ENCODE peak calls at places on chromosomes 4 and X, in five cellular contexts. One of them, this sample, is unnamed.
A peak's percentile ranks its signal among the peaks of the same experiment; 100 is the strongest.

GRCh38 chr4:41146716-41147506 is 67.4 kb downstream of the APBB2 start:
- DNase-seq in HepG2: no peak
- DNase-seq in upper lobe of right lung: no peak
- DNase-seq in brain microvascular endothelial cell: peak; percentile 49
- DNase-seq in tibial artery: peak; percentile 64
- DNase-seq in this sample: no peak

GRCh38 chrX:115504167-115504566 is 56.8 kb upstream of the PLS3 start:
- DNase-seq in upper lobe of right lung: no peak
- DNase-seq in HepG2: no peak
- DNase-seq in tibial artery: no peak
- DNase-seq in brain microvascular endothelial cell: no peak
- DNase-seq in this sample: no peak

GRCh38 chr4:128379860-128380259 is 92.2 kb upstream of the PGRMC2 start:
- DNase-seq in upper lobe of right lung: no peak
- DNase-seq in tibial artery: no peak
- DNase-seq in HepG2: peak; percentile 12
- DNase-seq in brain microvascular endothelial cell: peak; percentile 14
- DNase-seq in this sample: peak; percentile 81

GRCh38 chr4:93870876-93871458 is 42.4 kb downstream of the ATOH1 start:
- DNase-seq in brain microvascular endothelial cell: no peak
- DNase-seq in tibial artery: no peak
- DNase-seq in HepG2: no peak
- DNase-seq in upper lobe of right lung: no peak
- DNase-seq in this sample: no peak

GRCh38 chr4:11489449-11490083 is 60.9 kb upstream of the HS3ST1 start:
- DNase-seq in brain microvascular endothelial cell: no peak
- DNase-seq in tibial artery: no peak
- DNase-seq in upper lobe of right lung: no peak
- DNase-seq in HepG2: no peak
- DNase-seq in this sample: peak; percentile 40

GRCh38 chr4:61520176-61520575 is 320.1 kb downstream of the ADGRL3 start:
- DNase-seq in brain microvascular endothelial cell: no peak
- DNase-seq in tibial artery: no peak
- DNase-seq in HepG2: no peak
- DNase-seq in upper lobe of right lung: no peak
- DNase-seq in this sample: no peak

GRCh38 chr4:11505225-11505971 is 76.7 kb upstream of the HS3ST1 start:
- DNase-seq in tibial artery: no peak
- DNase-seq in upper lobe of right lung: no peak
- DNase-seq in brain microvascular endothelial cell: no peak
- DNase-seq in HepG2: no peak
- DNase-seq in this sample: peak; percentile 10

GRCh38 chr4:115310671-115311070 is 197.3 kb upstream of the NDST4 start:
- DNase-seq in brain microvascular endothelial cell: no peak
- DNase-seq in HepG2: no peak
- DNase-seq in upper lobe of right lung: no peak
- DNase-seq in tibial artery: no peak
- DNase-seq in this sample: no peak

GRCh38 chrX:71622347-71623104 is 4.2 kb upstream of the CXCR3 start:
- DNase-seq in upper lobe of right lung: peak; percentile 84
- DNase-seq in HepG2: peak; percentile 58
- DNase-seq in tibial artery: peak; percentile 74
- DNase-seq in brain microvascular endothelial cell: peak; percentile 35
- DNase-seq in this sample: peak; percentile 83

GRCh38 chrX:46572295-46572936 is 1.1 kb upstream of the CHST7 start:
- DNase-seq in HepG2: no peak
- DNase-seq in brain microvascular endothelial cell: no peak
- DNase-seq in tibial artery: no peak
- DNase-seq in upper lobe of right lung: no peak
- DNase-seq in this sample: no peak

GRCh38 chrX:119605398-119605738 is 856 bp downstream of the NKRF start:
- DNase-seq in tibial artery: peak; percentile 23
- DNase-seq in brain microvascular endothelial cell: no peak
- DNase-seq in HepG2: peak; percentile 3
- DNase-seq in upper lobe of right lung: peak; percentile 59
- DNase-seq in this sample: no peak

GRCh38 chr4:81620442-81620841 is 148.7 kb upstream of the RASGEF1B start:
- DNase-seq in brain microvascular endothelial cell: no peak
- DNase-seq in tibial artery: no peak
- DNase-seq in upper lobe of right lung: no peak
- DNase-seq in HepG2: no peak
- DNase-seq in this sample: no peak

GRCh38 chr4:140256335-140256734 is 102.4 kb upstream of the MAML3 start:
- DNase-seq in HepG2: peak; percentile 38
- DNase-seq in tibial artery: no peak
- DNase-seq in upper lobe of right lung: no peak
- DNase-seq in brain microvascular endothelial cell: peak; percentile 68
- DNase-seq in this sample: no peak

DNA sequence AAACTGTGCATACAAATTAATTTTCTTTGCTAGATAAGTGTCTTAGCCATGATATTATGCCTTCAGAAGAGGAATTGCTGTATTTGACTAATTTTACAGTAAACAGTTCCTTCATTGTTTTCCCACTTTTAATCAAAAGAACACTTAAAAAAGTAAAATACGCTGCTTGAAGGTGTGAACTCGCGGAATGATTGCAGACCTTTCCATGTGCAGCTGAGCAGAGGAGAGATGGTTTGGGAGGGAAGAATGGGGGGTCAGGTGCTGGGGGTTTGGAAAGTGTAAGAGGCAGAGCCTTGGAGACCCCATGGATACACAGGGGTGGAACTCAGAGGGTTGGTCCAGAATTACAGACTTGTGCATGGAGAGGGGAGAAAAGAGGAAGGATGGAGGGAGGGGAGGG is 15.3 kb downstream of the CYTL1 start:
- DNase-seq in brain microvascular endothelial cell: no peak
- DNase-seq in HepG2: no peak
- DNase-seq in tibial artery: no peak
- DNase-seq in upper lobe of right lung: no peak
- DNase-seq in this sample: no peak
- H3K27me3 ChIP-seq in brain microvascular endothelial cell: no peaks in the 10 kb centered on the region
- H3K27me3 ChIP-seq in HepG2: no peaks in the 10 kb centered on the region
- H3K27me3 ChIP-seq in tibial artery: no peaks in the 10 kb centered on the region
- H3K27me3 ChIP-seq in upper lobe of right lung: peaks cover 6% of the 10 kb centered on the region
- H3K27me3 ChIP-seq in this sample: no peaks in the 10 kb centered on the region

GRCh38 chr4:1793496-1793840 is 375 bp downstream of the FGFR3 start:
- DNase-seq in upper lobe of right lung: peak; percentile 79
- DNase-seq in brain microvascular endothelial cell: no peak
- DNase-seq in tibial artery: no peak
- DNase-seq in HepG2: no peak
- DNase-seq in this sample: peak; percentile 43

GRCh38 chr4:1795304-1796195 is 2.5 kb downstream of the FGFR3 start:
- DNase-seq in tibial artery: no peak
- DNase-seq in upper lobe of right lung: no peak
- DNase-seq in HepG2: peak; percentile 88
- DNase-seq in brain microvascular endothelial cell: no peak
- DNase-seq in this sample: peak; percentile 74

GRCh38 chr4:1794809-1795303 is 1.8 kb downstream of the FGFR3 start:
- DNase-seq in upper lobe of right lung: no peak
- DNase-seq in tibial artery: no peak
- DNase-seq in HepG2: no peak
- DNase-seq in brain microvascular endothelial cell: no peak
- DNase-seq in this sample: no peak

GRCh38 chr4:1792832-1793495 is at the start of gene FGFR3:
- DNase-seq in brain microvascular endothelial cell: no peak
- DNase-seq in HepG2: peak; percentile 48
- DNase-seq in upper lobe of right lung: peak; percentile 75
- DNase-seq in tibial artery: no peak
- DNase-seq in this sample: peak; percentile 63

DNA sequence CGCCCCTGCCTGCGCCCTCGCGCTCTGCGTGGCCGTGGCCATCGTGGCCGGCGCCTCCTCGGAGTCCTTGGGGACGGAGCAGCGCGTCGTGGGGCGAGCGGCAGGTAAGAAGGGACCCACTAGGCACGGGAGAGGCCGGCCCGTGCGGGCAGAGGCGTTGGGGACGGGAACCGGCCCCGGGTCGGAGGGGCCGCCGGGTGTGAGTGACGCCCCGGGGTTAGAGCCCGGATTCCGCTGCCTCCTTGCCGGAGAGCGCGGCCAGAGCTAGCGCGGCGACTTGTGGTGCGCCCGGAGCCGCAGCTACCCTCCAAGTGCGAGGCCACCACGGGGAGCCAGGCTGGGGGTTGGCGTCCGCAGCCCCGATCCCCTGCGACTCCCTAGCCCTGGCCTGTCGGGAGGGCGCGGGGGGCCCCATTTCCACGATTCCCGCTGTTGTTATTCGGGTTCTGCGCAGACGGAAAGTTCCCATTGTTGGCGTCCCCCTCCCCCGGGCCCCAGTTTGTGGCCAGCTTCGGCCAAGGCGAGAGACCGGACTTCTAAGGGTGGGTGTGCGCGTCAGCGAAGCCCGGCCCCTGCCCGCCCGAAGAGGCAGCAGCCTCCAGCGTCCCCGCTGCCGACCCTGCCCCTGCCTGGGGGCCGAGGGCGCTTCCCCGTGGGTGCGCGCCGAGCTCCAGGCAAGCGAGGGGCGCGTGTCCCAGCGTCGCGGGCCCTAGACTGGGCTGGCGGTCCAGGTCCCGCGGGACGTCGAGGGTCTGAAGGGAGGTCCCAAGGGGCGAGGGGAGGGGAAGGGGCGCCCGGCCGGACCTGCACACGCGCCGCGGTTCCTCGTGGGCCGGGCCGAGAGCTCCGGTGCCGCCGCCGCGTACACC is 1.1 kb downstream of the FGFR3 start:
- DNase-seq in brain microvascular endothelial cell: no peak
- DNase-seq in tibial artery: no peak
- DNase-seq in HepG2: no peak
- DNase-seq in upper lobe of right lung: no peak
- DNase-seq in this sample: no peak
- H3K27me3 ChIP-seq in brain microvascular endothelial cell: peaks cover 23% of the 10 kb centered on the region
- H3K27me3 ChIP-seq in tibial artery: no peaks in the 10 kb centered on the region
- H3K27me3 ChIP-seq in HepG2: peaks cover 7% of the 10 kb centered on the region
- H3K27me3 ChIP-seq in upper lobe of right lung: peaks cover 28% of the 10 kb centered on the region
- H3K27me3 ChIP-seq in this sample: no peaks in the 10 kb centered on the region

DNA sequence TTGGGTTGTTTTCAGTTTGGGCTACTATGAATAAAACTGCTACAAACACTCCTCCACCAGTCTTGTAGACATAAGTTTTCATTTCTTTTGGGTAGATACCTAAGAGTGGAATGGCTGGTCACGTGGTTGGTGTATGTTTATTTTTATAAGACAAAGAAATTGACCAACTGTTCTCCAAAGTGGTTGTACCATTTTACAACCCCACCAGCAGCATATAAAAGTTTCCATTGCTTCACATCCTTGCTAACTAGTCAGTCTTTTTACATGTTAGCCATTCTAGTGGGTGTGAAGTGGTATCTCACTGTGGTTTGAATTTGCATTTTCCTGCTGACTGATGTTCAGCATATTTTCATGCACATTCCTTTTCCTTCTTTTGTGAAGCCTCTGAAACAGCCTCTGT is 76.2 kb upstream of the ADGRG2 start:
- DNase-seq in upper lobe of right lung: no peak
- DNase-seq in tibial artery: no peak
- DNase-seq in brain microvascular endothelial cell: no peak
- DNase-seq in HepG2: no peak
- DNase-seq in this sample: no peak
- H3K27me3 ChIP-seq in upper lobe of right lung: no peaks in the 10 kb centered on the region
- H3K27me3 ChIP-seq in tibial artery: no peaks in the 10 kb centered on the region
- H3K27me3 ChIP-seq in brain microvascular endothelial cell: no peaks in the 10 kb centered on the region
- H3K27me3 ChIP-seq in HepG2: no peaks in the 10 kb centered on the region
- H3K27me3 ChIP-seq in this sample: no peaks in the 10 kb centered on the region

GRCh38 chrX:23333842-23334535 is 660 bp upstream of the PTCHD1 start:
- DNase-seq in brain microvascular endothelial cell: no peak
- DNase-seq in tibial artery: no peak
- DNase-seq in upper lobe of right lung: peak; percentile 58
- DNase-seq in HepG2: no peak
- DNase-seq in this sample: no peak
- H3K27me3 ChIP-seq in brain microvascular endothelial cell: peaks cover 26% of the 10 kb centered on the region
- H3K27me3 ChIP-seq in tibial artery: no peaks in the 10 kb centered on the region
- H3K27me3 ChIP-seq in upper lobe of right lung: peaks cover 14% of the 10 kb centered on the region
- H3K27me3 ChIP-seq in HepG2: no peaks in the 10 kb centered on the region
- H3K27me3 ChIP-seq in this sample: peaks cover 8% of the 10 kb centered on the region

GRCh38 chrX:153928846-153929245 is 2.8 kb upstream of the ARHGAP4 start:
- DNase-seq in HepG2: no peak
- DNase-seq in tibial artery: no peak
- DNase-seq in upper lobe of right lung: no peak
- DNase-seq in brain microvascular endothelial cell: no peak
- DNase-seq in this sample: no peak
- H3K27me3 ChIP-seq in HepG2: no peaks in the 10 kb centered on the region
- H3K27me3 ChIP-seq in tibial artery: no peaks in the 10 kb centered on the region
- H3K27me3 ChIP-seq in upper lobe of right lung: no peaks in the 10 kb centered on the region
- H3K27me3 ChIP-seq in brain microvascular endothelial cell: no peaks in the 10 kb centered on the region
- H3K27me3 ChIP-seq in this sample: no peaks in the 10 kb centered on the region

This sample was measured in body of pancreas.